ENCODE peak calls at places on chromosomes 7 and 10, in six cellular contexts. One of them, this sample, is unnamed. For H3K9me3 and H3K4me1, the result is how much of the 10 kb centered on the place peaks cover.

GRCh38 chr10:104120061-104120460 is 1.9 kb upstream of the SFR1 start:
- DNase-seq in stomach: no peak
- DNase-seq in CD4-positive, CD25-positive, alpha-beta regulatory T cell: no peak
- DNase-seq in adrenal gland: no peak
- DNase-seq in testis: no peak
- DNase-seq in aorta: no peak
- DNase-seq in this sample: no peak

GRCh38 chr10:103506061-103506460 is 12.6 kb downstream of the NEURL1 start:
- DNase-seq in stomach: no peak
- DNase-seq in CD4-positive, CD25-positive, alpha-beta regulatory T cell: no peak
- DNase-seq in adrenal gland: no peak
- DNase-seq in testis: no peak
- DNase-seq in aorta: peak
- DNase-seq in this sample: no peak

GRCh38 chr10:104429834-104430233 is 76.2 kb downstream of the CFAP58 start:
- DNase-seq in stomach: no peak
- DNase-seq in CD4-positive, CD25-positive, alpha-beta regulatory T cell: no peak
- DNase-seq in adrenal gland: no peak
- DNase-seq in testis: no peak
- DNase-seq in aorta: no peak
- DNase-seq in this sample: no peak

GRCh38 chr7:85023066-85023687 is 163.7 kb downstream of the SEMA3D start:
- DNase-seq in stomach: no peak
- DNase-seq in CD4-positive, CD25-positive, alpha-beta regulatory T cell: no peak
- DNase-seq in adrenal gland: peak
- DNase-seq in testis: peak
- DNase-seq in aorta: no peak
- DNase-seq in this sample: no peak

GRCh38 chr10:14004536-14004935 is 326.2 kb downstream of the FRMD4A start:
- DNase-seq in stomach: no peak
- DNase-seq in CD4-positive, CD25-positive, alpha-beta regulatory T cell: no peak
- DNase-seq in adrenal gland: no peak
- DNase-seq in testis: no peak
- DNase-seq in aorta: no peak
- DNase-seq in this sample: no peak

GRCh38 chr7:69598081-69598486 is at the start of gene AUTS2:
- DNase-seq in stomach: peak
- DNase-seq in CD4-positive, CD25-positive, alpha-beta regulatory T cell: no peak
- DNase-seq in adrenal gland: peak
- DNase-seq in testis: peak
- DNase-seq in aorta: peak
- DNase-seq in this sample: no peak

GRCh38 chr10:7317799-7318446 is 92.9 kb downstream of the SFMBT2 start:
- DNase-seq in stomach: no peak
- DNase-seq in CD4-positive, CD25-positive, alpha-beta regulatory T cell: no peak
- DNase-seq in adrenal gland: no peak
- DNase-seq in testis: no peak
- DNase-seq in aorta: no peak
- DNase-seq in this sample: no peak

GRCh38 chr10:46229144-46229563 is 57.6 kb upstream of the ANTXRL start:
- DNase-seq in stomach: peak
- DNase-seq in CD4-positive, CD25-positive, alpha-beta regulatory T cell: no peak
- DNase-seq in adrenal gland: no peak
- DNase-seq in testis: peak
- DNase-seq in aorta: no peak
- DNase-seq in this sample: peak

GRCh38 chr7:157431951-157432540 is 95.2 kb downstream of the DNAJB6 start:
- DNase-seq in stomach: peak
- DNase-seq in CD4-positive, CD25-positive, alpha-beta regulatory T cell: no peak
- DNase-seq in adrenal gland: no peak
- DNase-seq in testis: no peak
- DNase-seq in aorta: peak
- DNase-seq in this sample: no peak

GRCh38 chr10:96719205-96719604 is 1.1 kb downstream of the PIK3AP1 start:
- DNase-seq in stomach: no peak
- DNase-seq in CD4-positive, CD25-positive, alpha-beta regulatory T cell: no peak
- DNase-seq in adrenal gland: no peak
- DNase-seq in testis: no peak
- DNase-seq in aorta: no peak
- DNase-seq in this sample: no peak

GRCh38 chr10:101897633-101898032 is 54.0 kb upstream of the KCNIP2 start:
- DNase-seq in stomach: peak
- DNase-seq in CD4-positive, CD25-positive, alpha-beta regulatory T cell: no peak
- DNase-seq in adrenal gland: peak
- DNase-seq in testis: no peak
- DNase-seq in aorta: no peak
- DNase-seq in this sample: no peak

GRCh38 chr10:88582806-88583583 is at the start of gene RNLS:
- DNase-seq in stomach: peak
- DNase-seq in CD4-positive, CD25-positive, alpha-beta regulatory T cell: peak
- DNase-seq in adrenal gland: peak
- DNase-seq in testis: peak
- DNase-seq in aorta: peak
- DNase-seq in this sample: peak

GRCh38 chr10:102615361-102615760 is 28.9 kb upstream of the TRIM8 start:
- DNase-seq in stomach: no peak
- DNase-seq in CD4-positive, CD25-positive, alpha-beta regulatory T cell: no peak
- DNase-seq in adrenal gland: no peak
- DNase-seq in testis: no peak
- DNase-seq in aorta: peak
- DNase-seq in this sample: peak

GRCh38 chr10:58173391-58173790 is 94.3 kb downstream of the IPMK start:
- DNase-seq in stomach: no peak
- DNase-seq in CD4-positive, CD25-positive, alpha-beta regulatory T cell: no peak
- DNase-seq in adrenal gland: no peak
- DNase-seq in testis: no peak
- DNase-seq in aorta: no peak
- DNase-seq in this sample: no peak

GRCh38 chr7:106896268-106896667 is 31.2 kb downstream of the PIK3CG start:
- DNase-seq in stomach: no peak
- DNase-seq in CD4-positive, CD25-positive, alpha-beta regulatory T cell: no peak
- DNase-seq in adrenal gland: no peak
- DNase-seq in testis: no peak
- DNase-seq in aorta: no peak
- DNase-seq in this sample: no peak

GRCh38 chr10:96578022-96578421 is 8.8 kb downstream of the TM9SF3 start:
- DNase-seq in stomach: no peak
- DNase-seq in CD4-positive, CD25-positive, alpha-beta regulatory T cell: no peak
- DNase-seq in adrenal gland: no peak
- DNase-seq in testis: no peak
- DNase-seq in aorta: no peak
- DNase-seq in this sample: no peak

GRCh38 chr7:110317699-110318265 is 773.1 kb upstream of the LRRN3 start:
- DNase-seq in stomach: no peak
- DNase-seq in CD4-positive, CD25-positive, alpha-beta regulatory T cell: no peak
- DNase-seq in adrenal gland: no peak
- DNase-seq in testis: no peak
- DNase-seq in aorta: no peak
- DNase-seq in this sample: no peak

GRCh38 chr10:130652964-130653578 is 516.9 kb downstream of the GLRX3 start:
- DNase-seq in stomach: no peak
- DNase-seq in CD4-positive, CD25-positive, alpha-beta regulatory T cell: no peak
- DNase-seq in adrenal gland: no peak
- DNase-seq in testis: no peak
- DNase-seq in aorta: no peak
- DNase-seq in this sample: no peak
- H3K9me3 ChIP-seq in stomach: under half
- H3K9me3 ChIP-seq in CD4-positive, CD25-positive, alpha-beta regulatory T cell: under half
- H3K9me3 ChIP-seq in adrenal gland: under half
- H3K9me3 ChIP-seq in testis: under half
- H3K9me3 ChIP-seq in aorta: under half
- H3K9me3 ChIP-seq in this sample: under half

DNA sequence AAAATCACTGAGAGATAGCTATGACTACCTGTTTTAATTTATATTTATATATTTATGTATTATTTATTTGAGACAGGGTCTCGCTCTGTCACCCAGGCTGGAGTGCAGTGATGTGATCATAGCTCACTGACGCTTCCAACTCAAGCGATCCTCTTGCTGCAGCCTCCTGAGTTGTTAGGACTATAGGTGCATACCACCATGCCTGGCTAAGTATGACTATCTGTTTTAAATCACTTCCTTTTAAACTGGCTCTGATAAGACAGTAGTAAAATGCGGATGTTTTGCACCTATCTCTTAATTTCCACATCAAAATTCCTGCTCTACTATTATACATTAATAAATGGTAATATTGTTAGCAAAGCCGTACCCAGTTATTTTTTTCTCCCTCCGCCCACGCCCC is 41.8 kb downstream of the DNMBP start:
- DNase-seq in stomach: no peak
- DNase-seq in CD4-positive, CD25-positive, alpha-beta regulatory T cell: no peak
- DNase-seq in adrenal gland: no peak
- DNase-seq in testis: no peak
- DNase-seq in aorta: no peak
- DNase-seq in this sample: no peak
- H3K4me1 ChIP-seq in stomach: under half
- H3K4me1 ChIP-seq in CD4-positive, CD25-positive, alpha-beta regulatory T cell: under half
- H3K4me1 ChIP-seq in adrenal gland: under half
- H3K4me1 ChIP-seq in testis: under half
- H3K4me1 ChIP-seq in aorta: under half
- H3K4me1 ChIP-seq in this sample: under half

DNA sequence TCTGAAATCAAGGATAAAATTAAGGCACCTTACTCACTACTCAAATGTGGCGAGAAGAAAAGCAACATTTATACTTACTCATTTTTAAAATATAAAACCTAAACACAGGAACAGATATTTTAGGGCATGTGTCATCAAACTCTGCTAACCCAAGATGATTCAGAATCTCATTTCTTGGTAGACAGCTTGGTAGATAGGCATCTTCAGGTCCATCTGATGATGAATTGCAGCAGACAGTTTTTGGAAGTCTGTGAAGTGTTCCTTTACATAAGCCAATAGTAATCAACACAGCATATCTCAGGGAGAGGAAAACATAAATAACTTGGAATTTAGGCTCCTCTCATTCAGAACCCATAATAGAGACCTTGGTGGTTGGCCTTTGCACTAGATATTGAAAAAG is 3.4 kb downstream of the HIPK2 start:
- DNase-seq in stomach: no peak
- DNase-seq in CD4-positive, CD25-positive, alpha-beta regulatory T cell: no peak
- DNase-seq in adrenal gland: no peak
- DNase-seq in testis: no peak
- DNase-seq in aorta: no peak
- DNase-seq in this sample: no peak
- H3K4me3 ChIP-seq in stomach: no peak
- H3K4me3 ChIP-seq in CD4-positive, CD25-positive, alpha-beta regulatory T cell: no peak
- H3K4me3 ChIP-seq in adrenal gland: no peak
- H3K4me3 ChIP-seq in testis: no peak
- H3K4me3 ChIP-seq in aorta: no peak
- H3K4me3 ChIP-seq in this sample: no peak

DNA sequence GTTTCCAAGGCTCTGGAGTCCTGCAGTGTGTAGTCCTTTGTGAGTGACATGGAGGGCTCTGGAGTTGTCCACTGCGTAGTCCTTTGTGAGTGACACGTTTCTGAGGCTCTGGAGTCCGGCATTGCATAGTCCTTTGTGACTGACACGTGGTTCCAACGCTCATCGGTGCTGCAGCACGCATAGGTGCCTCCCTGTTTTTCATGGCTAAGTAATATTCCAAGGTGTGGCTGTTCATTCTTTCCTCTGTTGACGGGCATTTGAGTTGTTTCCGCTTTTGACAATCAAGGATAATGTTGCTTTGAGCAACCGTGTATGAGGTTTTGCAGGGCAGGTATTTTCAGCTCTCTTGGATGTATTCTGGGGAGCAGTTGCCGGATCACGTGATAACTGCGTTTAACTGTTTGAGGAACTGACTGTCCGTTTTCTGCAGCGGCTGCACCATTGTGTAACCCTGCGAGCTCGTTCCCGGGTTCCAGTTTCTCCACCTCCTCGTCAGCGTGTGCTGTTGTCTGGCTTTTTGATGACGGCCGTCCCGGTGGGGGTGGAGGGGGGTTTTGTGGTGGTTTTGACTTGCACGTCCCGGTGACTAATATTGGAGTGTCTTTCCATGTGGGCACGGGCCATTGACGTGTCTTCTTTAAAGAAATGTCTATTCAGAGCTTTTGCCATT is 21.1 kb downstream of the FAM20C start:
- DNase-seq in stomach: no peak
- DNase-seq in CD4-positive, CD25-positive, alpha-beta regulatory T cell: no peak
- DNase-seq in adrenal gland: no peak
- DNase-seq in testis: no peak
- DNase-seq in aorta: no peak
- DNase-seq in this sample: no peak
- H3K9me3 ChIP-seq in stomach: under half
- H3K9me3 ChIP-seq in CD4-positive, CD25-positive, alpha-beta regulatory T cell: under half
- H3K9me3 ChIP-seq in adrenal gland: under half
- H3K9me3 ChIP-seq in testis: under half
- H3K9me3 ChIP-seq in aorta: under half
- H3K9me3 ChIP-seq in this sample: under half

DNA sequence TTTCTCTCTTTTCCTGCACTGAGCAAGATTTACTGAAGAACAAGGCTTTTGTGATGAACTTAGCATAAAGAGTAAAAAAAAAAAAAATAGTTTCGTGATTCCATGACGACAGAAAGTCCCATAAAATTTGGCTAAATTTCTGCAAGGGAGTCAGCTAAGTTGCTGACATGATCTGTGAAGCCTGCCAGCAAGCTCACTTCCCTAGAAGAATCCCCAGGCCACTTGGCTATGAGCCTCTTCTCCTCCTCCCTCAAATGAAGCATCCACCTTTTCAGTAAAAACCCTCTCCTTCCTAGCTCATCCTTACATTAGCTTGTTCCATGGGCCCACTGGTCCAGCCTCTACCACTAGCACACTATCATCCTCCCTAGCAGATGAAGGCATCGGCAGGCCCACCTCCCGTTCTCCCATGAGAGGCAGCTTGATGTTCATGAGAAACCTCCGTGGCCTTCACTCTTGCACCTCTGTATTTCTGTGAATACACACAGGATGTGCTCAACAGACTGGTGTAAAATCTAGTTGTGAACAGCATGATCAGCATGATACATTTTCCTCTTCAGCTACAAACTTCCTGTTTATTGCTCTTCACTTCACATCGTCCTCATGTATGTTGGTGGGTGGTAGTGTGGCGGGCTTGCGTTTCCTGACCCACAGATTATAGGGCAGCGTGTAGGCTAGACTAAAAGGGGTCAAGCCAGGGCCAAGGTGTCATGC is 30.9 kb downstream of the GIMAP8 start:
- DNase-seq in stomach: no peak
- DNase-seq in CD4-positive, CD25-positive, alpha-beta regulatory T cell: no peak
- DNase-seq in adrenal gland: peak
- DNase-seq in testis: no peak
- DNase-seq in aorta: no peak
- DNase-seq in this sample: peak
- H3K4me1 ChIP-seq in stomach: under half
- H3K4me1 ChIP-seq in CD4-positive, CD25-positive, alpha-beta regulatory T cell: half or more
- H3K4me1 ChIP-seq in adrenal gland: under half
- H3K4me1 ChIP-seq in testis: under half
- H3K4me1 ChIP-seq in aorta: under half
- H3K4me1 ChIP-seq in this sample: half or more

This sample was measured in CD8-positive, alpha-beta T cell.